ENCODE peak calls at places on chromosomes 4 and X, in four cellular contexts. M, N, Q and F are unnamed samples.
A peak's percentile ranks its signal among the peaks of the same experiment; 100 is the strongest.

GRCh38 chr4:154039435-154040061 is 250.7 kb upstream of the SFRP2 start:
- DNase-seq in M (no peak), N (no peak), Q (no peak), F (no peak)

GRCh38 chrX:40098264-40099045 is 697 bp upstream of the BCOR start:
- DNase-seq in M (peak; percentile 64), N (no peak), Q (no peak), F (peak; percentile 52)

GRCh38 chrX:153469811-153470410 is 465 bp downstream of the HAUS7 start:
- DNase-seq in M (peak; percentile 55), N (no peak), Q (no peak), F (no peak)

GRCh38 chr4:2322227-2322626 is 60.3 kb upstream of the MXD4 start:
- DNase-seq in M (no peak), N (no peak), Q (no peak), F (no peak)

GRCh38 chr4:8168232-8168631 is 9.6 kb upstream of the ABLIM2 start:
- DNase-seq in M (no peak), N (no peak), Q (no peak), F (no peak)

GRCh38 chr4:165207431-165208321 is at the start of gene KLHL2:
- DNase-seq in M (peak; percentile 95), N (no peak), Q (peak; percentile 49), F (no peak)

GRCh38 chrX:46576458-46576857 is 2.9 kb downstream of the CHST7 start:
- DNase-seq in M (no peak), N (no peak), Q (no peak), F (no peak)

GRCh38 chr4:26860922-26861433 is 337 bp downstream of the STIM2 start:
- DNase-seq in M (peak; percentile 68), N (no peak), Q (peak; percentile 10), F (peak; percentile 73)

GRCh38 chrX:14616301-14616700 is 87.0 kb downstream of the GLRA2 start:
- DNase-seq in M (no peak), N (no peak), Q (no peak), F (no peak)

GRCh38 chr4:168850016-168850415 is 160.0 kb downstream of the CBR4 start:
- DNase-seq in M (no peak), N (no peak), Q (no peak), F (no peak)

GRCh38 chr4:1039493-1040343 is 28.3 kb downstream of the FGFRL1 start:
- DNase-seq in M (no peak), N (no peak), Q (no peak), F (no peak)

GRCh38 chrX:77899081-77899828 is at the start of gene COX7B:
- DNase-seq in M (peak; percentile 70), N (peak; percentile 92), Q (peak; percentile 96), F (peak; percentile 51)

GRCh38 chrX:12497832-12498591 is 293.2 kb upstream of the PRPS2 start:
- DNase-seq in M (peak; percentile 25), N (no peak), Q (no peak), F (no peak)

GRCh38 chrX:85996555-85996954 is 50.8 kb downstream of the CHM start:
- DNase-seq in M (no peak), N (no peak), Q (no peak), F (no peak)

GRCh38 chr4:190018201-190018920 is 8.7 kb downstream of the FRG2 start:
- DNase-seq in M (no peak), N (no peak), Q (no peak), F (no peak)

GRCh38 chr4:163758032-163758431 is 263.5 kb downstream of the TMA16 start:
- DNase-seq in M (no peak), N (no peak), Q (no peak), F (no peak)

GRCh38 chr4:31458813-31459212 is 738.6 kb downstream of the PCDH7 start:
- DNase-seq in M (no peak), N (no peak), Q (no peak), F (no peak)

GRCh38 chrX:47272013-47272408 is 39.2 kb downstream of the USP11 start:
- DNase-seq in M (no peak), N (no peak), Q (peak; percentile 39), F (no peak)

GRCh38 chr4:140046037-140046436 is 107.9 kb downstream of the MAML3 start:
- DNase-seq in M (no peak), N (no peak), Q (no peak), F (no peak)

DNA sequence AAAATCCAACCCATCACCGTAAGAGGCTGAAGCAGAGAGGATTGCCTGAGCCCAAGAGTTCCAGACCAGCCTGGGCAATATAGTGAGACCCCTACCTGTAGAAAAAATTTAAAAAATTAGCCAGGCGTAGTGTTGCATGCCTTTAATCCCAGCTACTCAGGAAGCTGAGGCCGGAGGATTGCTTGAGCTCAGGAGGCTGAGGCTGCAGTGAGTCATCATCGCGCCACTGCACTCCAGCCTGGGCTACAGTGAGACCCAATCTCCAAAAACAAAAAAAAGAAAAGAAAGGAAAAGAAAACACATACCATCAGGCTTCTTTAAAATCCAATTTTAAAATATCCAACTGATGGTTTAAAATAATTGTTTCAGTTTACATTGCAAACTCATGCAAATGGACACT is 23.8 kb upstream of the TENM3 start:
- DNase-seq in M (no peak), N (no peak), Q (no peak), F (no peak)
- TF ChIP-seq TCF12 in M (no peak), N (no peak), Q (no peak), F (no peak)

GRCh38 chr4:158812133-158812532 is 43.3 kb downstream of the FNIP2 start:
- DNase-seq in M (no peak), N (no peak), Q (no peak), F (no peak)

GRCh38 chr4:158811704-158812103 is 42.9 kb downstream of the FNIP2 start:
- DNase-seq in M (no peak), N (no peak), Q (no peak), F (no peak)

GRCh38 chr4:158812543-158812942 is 43.7 kb downstream of the FNIP2 start:
- DNase-seq in M (no peak), N (no peak), Q (peak; percentile 84), F (no peak)

GRCh38 chr4:158814207-158814606 is 45.4 kb downstream of the FNIP2 start:
- DNase-seq in M (no peak), N (no peak), Q (no peak), F (no peak)

DNA sequence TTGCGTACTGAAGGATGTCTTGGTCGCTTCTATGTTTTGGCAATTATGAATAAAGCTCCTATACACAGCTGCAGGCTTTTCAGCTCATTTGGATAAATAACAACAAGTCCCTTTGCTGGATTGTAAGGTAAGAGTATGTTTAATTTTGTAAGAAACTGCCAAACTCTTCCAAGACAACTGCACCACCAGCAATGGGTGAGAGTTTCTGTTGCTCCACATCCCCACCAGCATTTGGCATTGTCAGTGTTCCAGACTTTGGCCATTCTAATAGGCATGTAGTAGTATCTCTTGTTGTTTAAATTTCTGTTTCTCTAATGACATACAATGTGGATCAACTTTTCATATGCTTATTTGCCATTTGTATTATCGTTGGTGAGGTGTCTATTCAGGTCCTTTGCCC is 44.3 kb downstream of the FNIP2 start:
- DNase-seq in M (no peak), N (no peak), Q (no peak), F (no peak)
- H4K20me1 ChIP-seq in M (no peaks in the 10 kb centered on the region), N (no peaks in the 10 kb centered on the region), Q (no peaks in the 10 kb centered on the region), F (no peaks in the 10 kb centered on the region)

GRCh38 chrX:108323751-108324150 is 114.5 kb downstream of the COL4A6 start:
- DNase-seq in M (no peak), N (no peak), Q (no peak), F (no peak)
- TF ChIP-seq TCF12 in M (no peak), N (no peak), Q (no peak), F (no peak)

GRCh38 chr4:181776655-181777054 is 466.5 kb upstream of the TENM3 start:
- DNase-seq in M (no peak), N (no peak), Q (no peak), F (no peak)
- H4K20me1 ChIP-seq in M (no peaks in the 10 kb centered on the region), N (no peaks in the 10 kb centered on the region), Q (no peaks in the 10 kb centered on the region), F (no peaks in the 10 kb centered on the region)

GRCh38 chr4:14719053-14719452 is 283.2 kb upstream of the CPEB2 start:
- DNase-seq in M (no peak), N (no peak), Q (no peak), F (no peak)

GRCh38 chr4:14711259-14711658 is 291.0 kb upstream of the CPEB2 start:
- DNase-seq in M (no peak), N (no peak), Q (no peak), F (no peak)

GRCh38 chr4:14716622-14717021 is 285.7 kb upstream of the CPEB2 start:
- DNase-seq in M (no peak), N (no peak), Q (no peak), F (no peak)
- TF ChIP-seq TCF12 in M (no peak), N (no peak), Q (no peak), F (no peak)

DNA sequence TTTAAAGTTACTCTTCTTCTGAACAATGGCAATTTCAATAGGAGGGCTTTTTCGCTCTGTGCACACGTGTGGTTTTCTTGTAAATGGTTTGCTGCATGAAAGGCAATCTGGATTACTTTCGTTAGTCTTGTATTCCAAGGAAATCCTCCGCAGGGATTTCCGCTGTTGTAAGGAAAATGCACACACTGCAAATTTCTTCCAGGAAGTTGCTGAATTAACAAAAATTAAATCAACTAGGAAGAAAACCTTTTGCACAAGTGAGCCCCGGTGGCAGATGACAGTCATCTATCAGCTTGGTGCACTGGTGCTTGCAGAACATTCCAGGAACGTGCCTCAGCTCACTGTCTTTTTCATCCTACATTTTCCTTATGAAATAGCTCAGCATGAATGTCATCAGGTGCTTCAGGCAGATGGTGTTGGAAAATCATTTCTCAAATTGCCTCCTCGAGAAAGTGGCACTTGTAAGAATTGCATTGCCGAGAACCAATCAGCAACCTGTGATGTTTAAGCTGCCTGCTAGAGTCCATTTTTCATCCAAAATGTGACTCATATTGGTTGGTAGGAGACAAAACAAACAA is 272.4 kb upstream of the VCX start:
- DNase-seq in M (no peak), N (no peak), Q (no peak), F (no peak)
- H4K20me1 ChIP-seq in M (no peaks in the 10 kb centered on the region), N (no peaks in the 10 kb centered on the region), Q (no peaks in the 10 kb centered on the region), F (no peaks in the 10 kb centered on the region)

GRCh38 chrX:145003443-145003842 is 243.9 kb upstream of the SPANXN1 start:
- DNase-seq in M (no peak), N (no peak), Q (no peak), F (no peak)

GRCh38 chrX:145002776-145003175 is 244.5 kb upstream of the SPANXN1 start:
- DNase-seq in M (no peak), N (no peak), Q (no peak), F (no peak)
- TF ChIP-seq TCF12 in M (no peak), N (no peak), Q (no peak), F (no peak)

DNA sequence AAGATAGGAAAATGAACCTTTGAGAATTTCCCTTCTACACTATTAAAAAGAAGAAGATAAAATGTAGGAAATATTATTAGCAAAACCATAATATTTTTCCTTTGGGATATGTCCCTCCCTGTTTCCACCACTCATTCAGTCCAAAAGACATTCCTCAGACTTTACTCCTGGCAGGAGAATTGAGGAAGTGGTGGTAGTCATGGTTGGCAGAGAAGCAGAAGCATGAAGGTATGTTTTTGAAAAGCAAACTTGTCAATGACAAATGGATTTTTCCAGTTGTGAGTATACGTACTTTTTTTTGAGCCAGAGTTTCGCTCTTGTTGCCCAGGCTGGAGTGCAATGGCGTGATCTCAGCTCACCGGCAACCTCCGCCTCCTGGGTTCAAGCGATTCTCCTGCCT is 13.7 kb downstream of the STAG2 start:
- DNase-seq in M (no peak), N (no peak), Q (no peak), F (no peak)
- H4K20me1 ChIP-seq in M (peaks cover 77% of the 10 kb centered on the region), N (no peaks in the 10 kb centered on the region), Q (peaks cover 14% of the 10 kb centered on the region), F (peaks cover 7% of the 10 kb centered on the region)